ENCODE peak calls at places on chromosomes 12 and 14, in four cellular contexts. A, B, J and W are unnamed samples.

GRCh38 chr12:51028811-51029146 is 2.6 kb upstream of the SLC11A2 start:
- DNase-seq in A (peak; percentile 53), B (no peak), J (peak; percentile 20), W (no peak)

GRCh38 chr14:20986811-20987210 is 3.0 kb upstream of the METTL17 start:
- DNase-seq in A (peak; percentile 96), B (no peak), J (peak; percentile 95), W (no peak)

GRCh38 chr14:91005716-91006115 is 54.7 kb downstream of the RPS6KA5 start:
- DNase-seq in A (peak; percentile 60), B (no peak), J (peak; percentile 63), W (no peak)

GRCh38 chr14:92135269-92135668 is 13.5 kb downstream of the CPSF2 start:
- DNase-seq in A (peak; percentile 4), B (no peak), J (peak; percentile 43), W (no peak)

GRCh38 chr14:88985654-88986053 is 161.2 kb downstream of the TTC8 start:
- DNase-seq in A (no peak), B (no peak), J (no peak), W (no peak)

GRCh38 chr14:78005325-78005724 is 164.8 kb upstream of the NRXN3 start:
- DNase-seq in A (peak; percentile 91), B (no peak), J (peak; percentile 75), W (no peak)

GRCh38 chr12:51914034-51914923 is 7.0 kb downstream of the ACVRL1 start:
- DNase-seq in A (no peak), B (peak; percentile 40), J (no peak), W (no peak)

GRCh38 chr14:54547583-54547982 is 19.3 kb upstream of the SAMD4A start:
- DNase-seq in A (no peak), B (no peak), J (no peak), W (no peak)

GRCh38 chr12:93351726-93352125 is 26.0 kb upstream of the NUDT4 start:
- DNase-seq in A (no peak), B (no peak), J (no peak), W (no peak)

GRCh38 chr14:19771895-19772430 is 1.3 kb upstream of the OR4M1 start:
- DNase-seq in A (no peak), B (no peak), J (no peak), W (no peak)

GRCh38 chr14:93960108-93960475 is 16.3 kb downstream of the ASB2 start:
- DNase-seq in A (no peak), B (no peak), J (no peak), W (no peak)

GRCh38 chr14:101957406-101958234 is 6.8 kb upstream of the DYNC1H1 start:
- DNase-seq in A (no peak), B (no peak), J (no peak), W (no peak)

GRCh38 chr12:47577213-47577612 is 128.6 kb downstream of the RPAP3 start:
- DNase-seq in A (no peak), B (no peak), J (no peak), W (no peak)

GRCh38 chr12:60594035-60594711 is 998.3 kb downstream of the SLC16A7 start:
- DNase-seq in A (no peak), B (no peak), J (no peak), W (no peak)

GRCh38 chr12:93766802-93767523 is 89.8 kb downstream of the CRADD start:
- DNase-seq in A (peak; percentile 61), B (no peak), J (peak; percentile 85), W (no peak)

GRCh38 chr14:35558680-35559079 is 24.7 kb downstream of the INSM2 start:
- DNase-seq in A (no peak), B (no peak), J (no peak), W (no peak)

GRCh38 chr14:53915364-53916014 is 41.1 kb downstream of the BMP4 start:
- DNase-seq in A (no peak), B (no peak), J (no peak), W (no peak)

GRCh38 chr12:78088391-78088832 is 257.7 kb downstream of the NAV3 start:
- DNase-seq in A (no peak), B (no peak), J (no peak), W (no peak)

GRCh38 chr12:78081590-78082314 is 251.1 kb downstream of the NAV3 start:
- DNase-seq in A (no peak), B (no peak), J (no peak), W (no peak)

GRCh38 chr12:78085562-78086182 is 255.0 kb downstream of the NAV3 start:
- DNase-seq in A (peak; percentile 60), B (no peak), J (peak; percentile 41), W (no peak)

GRCh38 chr12:78087363-78087675 is 256.6 kb downstream of the NAV3 start:
- DNase-seq in A (no peak), B (no peak), J (no peak), W (no peak)

GRCh38 chr12:78086553-78087362 is 256.1 kb downstream of the NAV3 start:
- DNase-seq in A (no peak), B (no peak), J (peak; percentile 11), W (no peak)
- TF ChIP-seq CTCF in A (no peak), B (no peak), J (peak; percentile 41), W (no peak)

DNA sequence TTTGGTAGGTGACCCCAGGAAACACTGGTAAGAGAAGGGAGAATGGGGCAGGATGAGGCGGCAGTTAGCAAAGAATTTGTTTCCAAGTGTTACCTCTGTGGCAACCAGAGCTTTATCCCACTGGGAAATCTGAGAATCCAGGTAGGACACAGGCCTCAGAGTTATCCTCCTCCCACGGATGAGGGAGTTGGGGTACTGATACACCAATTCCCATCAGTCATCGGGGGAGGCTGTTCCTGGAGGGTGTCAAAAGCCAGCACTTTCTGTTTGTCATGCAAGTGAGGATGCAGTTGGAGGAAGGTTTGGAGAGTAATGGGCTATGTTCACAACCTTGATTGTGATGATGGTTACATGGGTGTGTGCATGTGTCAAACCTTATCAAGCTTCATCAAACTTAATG is 221.2 kb upstream of the SFSWAP start:
- DNase-seq in A (no peak), B (no peak), J (no peak), W (no peak)
- TF ChIP-seq CTCF in A (no peak), B (no peak), J (no peak), W (no peak)

GRCh38 chr12:56437430-56438176 is 11.6 kb downstream of the TIMELESS start:
- DNase-seq in A (no peak), B (no peak), J (no peak), W (no peak)
- TF ChIP-seq CTCF in A (no peak), B (no peak), J (no peak), W (no peak)

GRCh38 chr12:68665016-68665569 is 21.7 kb upstream of the NUP107 start:
- DNase-seq in A (no peak), B (no peak), J (no peak), W (no peak)
- TF ChIP-seq CTCF in A (no peak), B (peak; percentile 13), J (peak; percentile 22), W (no peak)

DNA sequence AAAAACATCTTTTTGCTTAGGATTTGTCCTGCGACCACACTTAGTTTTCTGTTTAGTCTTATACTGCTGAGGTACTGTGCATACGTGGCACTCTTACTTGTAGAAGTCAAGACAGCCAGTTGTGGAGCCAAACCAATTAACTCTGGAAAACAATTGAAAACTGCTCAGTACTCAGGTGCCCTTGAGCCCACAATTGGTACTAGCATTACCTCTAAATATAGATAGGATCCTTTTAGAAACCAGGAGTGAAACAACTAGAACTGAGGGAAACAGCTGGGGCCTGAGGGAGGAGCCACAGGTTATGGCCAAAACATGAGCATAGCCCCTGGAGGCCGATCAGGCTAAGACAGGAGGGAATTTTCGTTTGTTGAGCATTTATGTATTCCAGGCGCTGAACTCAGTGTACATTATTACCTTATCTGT is 2.5 kb downstream of the SPATS2 start:
- DNase-seq in A (no peak), B (no peak), J (peak; percentile 61), W (no peak)
- TF ChIP-seq CTCF in A (peak; percentile 27), B (no peak), J (peak; percentile 43), W (peak; percentile 16)

DNA sequence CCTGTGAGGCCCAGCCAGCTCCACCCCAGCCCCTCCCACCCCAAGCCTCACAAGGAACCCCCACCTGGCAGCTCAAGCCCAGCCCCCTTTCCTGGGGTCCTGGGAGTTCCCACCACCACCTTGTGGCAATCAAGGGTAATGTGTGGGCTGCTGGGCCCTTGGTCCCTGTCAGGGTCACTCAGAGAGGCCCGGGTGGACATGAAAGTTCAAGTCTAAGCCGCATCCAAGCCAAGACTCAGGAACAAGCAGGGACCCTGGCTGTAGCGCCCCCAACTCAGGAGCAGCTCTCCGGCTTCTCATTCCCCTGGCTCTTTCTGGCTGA is 106.4 kb upstream of the C14orf180 start:
- DNase-seq in A (no peak), B (no peak), J (no peak), W (no peak)
- TF ChIP-seq CTCF in A (no peak), B (no peak), J (no peak), W (no peak)

GRCh38 chr14:99351166-99352007 is 79.4 kb upstream of the BCL11B start:
- DNase-seq in A (no peak), B (no peak), J (no peak), W (no peak)
- TF ChIP-seq CTCF in A (no peak), B (no peak), J (peak; percentile 36), W (no peak)

GRCh38 chr12:81261508-81262207 is 183.8 kb downstream of the ACSS3 start:
- DNase-seq in A (no peak), B (no peak), J (no peak), W (no peak)
- TF ChIP-seq CTCF in A (no peak), B (no peak), J (no peak), W (no peak)

GRCh38 chr14:50599700-50600444 is 39.9 kb downstream of the ATL1 start:
- DNase-seq in A (peak; percentile 76), B (no peak), J (peak; percentile 86), W (no peak)
- TF ChIP-seq CTCF in A (peak; percentile 59), B (peak; percentile 15), J (peak; percentile 92), W (peak; percentile 40)

GRCh38 chr14:96096639-96097610 is 57.8 kb downstream of the C14orf132 start:
- DNase-seq in A (no peak), B (no peak), J (no peak), W (no peak)

GRCh38 chr14:96098309-96098998 is 59.3 kb downstream of the C14orf132 start:
- DNase-seq in A (peak; percentile 46), B (no peak), J (peak; percentile 73), W (no peak)

GRCh38 chr14:96100171-96101064 is 61.3 kb downstream of the C14orf132 start:
- DNase-seq in A (peak; percentile 57), B (peak; percentile 54), J (peak; percentile 78), W (no peak)

GRCh38 chr14:96097752-96098151 is 58.6 kb downstream of the C14orf132 start:
- DNase-seq in A (no peak), B (no peak), J (no peak), W (no peak)

DNA sequence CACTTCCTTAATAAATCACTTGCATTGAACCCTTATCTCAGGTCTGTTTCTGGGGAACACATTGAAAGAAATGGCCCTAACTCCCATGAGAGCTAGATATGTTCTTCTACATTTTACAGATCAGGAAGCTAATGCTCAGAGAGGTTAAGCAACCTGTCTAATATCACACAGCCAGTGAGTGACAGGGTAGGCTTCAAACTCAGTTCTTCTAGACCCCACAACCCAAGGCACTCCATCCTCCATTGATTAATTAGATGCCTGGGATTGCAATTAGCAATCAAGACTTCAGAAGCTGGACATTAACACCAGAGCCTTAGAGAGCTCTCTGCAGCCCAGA is 59.8 kb downstream of the C14orf132 start:
- DNase-seq in A (no peak), B (no peak), J (no peak), W (no peak)
- TF ChIP-seq CTCF in A (no peak), B (no peak), J (no peak), W (no peak)